ENCODE peak calls at places on chromosome 19, in six cellular contexts. G is IMR-90, I is PC-3, D is colonic mucosa, H is astrocyte, P is pancreas. M is an unnamed sample.

GRCh38 chr19:9885077-9885552 is 50.0 kb downstream of the PIN1 start:
- DNase-seq in G (peak; percentile 23), I (peak; percentile 23), D (no peak), H (peak; percentile 5), P (peak; percentile 8), M (peak; percentile 23)

GRCh38 chr19:14550201-14550754 is 20.9 kb downstream of the TECR start:
- DNase-seq in G (no peak), I (peak; percentile 50), D (peak; percentile 88), H (no peak), P (peak; percentile 40), M (no peak)

GRCh38 chr19:31096047-31096446 is 253.2 kb downstream of the TSHZ3 start:
- DNase-seq in G (no peak), I (no peak), D (no peak), H (no peak), P (no peak), M (no peak)

GRCh38 chr19:10887616-10888367 is 16.4 kb downstream of the CARM1 start:
- DNase-seq in G (no peak), I (no peak), D (no peak), H (no peak), P (no peak), M (no peak)

GRCh38 chr19:33515921-33516320 is 5.7 kb downstream of the PEPD start:
- DNase-seq in G (no peak), I (no peak), D (no peak), H (no peak), P (no peak), M (no peak)

GRCh38 chr19:10655457-10656312 is 1.5 kb downstream of the ILF3 start:
- DNase-seq in G (peak; percentile 44), I (peak; percentile 39), D (peak; percentile 42), H (peak; percentile 27), P (peak; percentile 65), M (no peak)

GRCh38 chr19:5424192-5424973 is 30.8 kb upstream of the ZNRF4 start:
- DNase-seq in G (no peak), I (no peak), D (no peak), H (no peak), P (no peak), M (no peak)

GRCh38 chr19:27775395-27775794 is 1437.6 kb downstream of the UQCRFS1 start:
- DNase-seq in G (no peak), I (no peak), D (no peak), H (no peak), P (no peak), M (no peak)

GRCh38 chr19:13951799-13952153 is 533 bp upstream of the DCAF15 start:
- DNase-seq in G (no peak), I (no peak), D (no peak), H (no peak), P (no peak), M (no peak)

GRCh38 chr19:46035546-46035945 is 5.3 kb downstream of the IGFL4 start:
- DNase-seq in G (no peak), I (no peak), D (no peak), H (no peak), P (no peak), M (no peak)

GRCh38 chr19:10891360-10892108 is 20.2 kb downstream of the CARM1 start:
- DNase-seq in G (no peak), I (no peak), D (peak; percentile 86), H (no peak), P (no peak), M (no peak)

GRCh38 chr19:28466107-28467045 is 746.6 kb downstream of the UQCRFS1 start:
- DNase-seq in G (peak; percentile 15), I (peak; percentile 19), D (peak; percentile 81), H (peak; percentile 20), P (peak; percentile 71), M (peak; percentile 48)

GRCh38 chr19:18433735-18434398 is 4.1 kb downstream of the ISYNA1 start:
- DNase-seq in G (no peak), I (no peak), D (no peak), H (no peak), P (no peak), M (no peak)

GRCh38 chr19:18430417-18431144 is 7.4 kb downstream of the ISYNA1 start:
- DNase-seq in G (no peak), I (no peak), D (no peak), H (no peak), P (no peak), M (no peak)

GRCh38 chr19:18433039-18433691 is 4.8 kb downstream of the ISYNA1 start:
- DNase-seq in G (no peak), I (no peak), D (no peak), H (no peak), P (no peak), M (no peak)

GRCh38 chr19:18431351-18432197 is 6.4 kb downstream of the ISYNA1 start:
- DNase-seq in G (no peak), I (no peak), D (no peak), H (no peak), P (no peak), M (no peak)

DNA sequence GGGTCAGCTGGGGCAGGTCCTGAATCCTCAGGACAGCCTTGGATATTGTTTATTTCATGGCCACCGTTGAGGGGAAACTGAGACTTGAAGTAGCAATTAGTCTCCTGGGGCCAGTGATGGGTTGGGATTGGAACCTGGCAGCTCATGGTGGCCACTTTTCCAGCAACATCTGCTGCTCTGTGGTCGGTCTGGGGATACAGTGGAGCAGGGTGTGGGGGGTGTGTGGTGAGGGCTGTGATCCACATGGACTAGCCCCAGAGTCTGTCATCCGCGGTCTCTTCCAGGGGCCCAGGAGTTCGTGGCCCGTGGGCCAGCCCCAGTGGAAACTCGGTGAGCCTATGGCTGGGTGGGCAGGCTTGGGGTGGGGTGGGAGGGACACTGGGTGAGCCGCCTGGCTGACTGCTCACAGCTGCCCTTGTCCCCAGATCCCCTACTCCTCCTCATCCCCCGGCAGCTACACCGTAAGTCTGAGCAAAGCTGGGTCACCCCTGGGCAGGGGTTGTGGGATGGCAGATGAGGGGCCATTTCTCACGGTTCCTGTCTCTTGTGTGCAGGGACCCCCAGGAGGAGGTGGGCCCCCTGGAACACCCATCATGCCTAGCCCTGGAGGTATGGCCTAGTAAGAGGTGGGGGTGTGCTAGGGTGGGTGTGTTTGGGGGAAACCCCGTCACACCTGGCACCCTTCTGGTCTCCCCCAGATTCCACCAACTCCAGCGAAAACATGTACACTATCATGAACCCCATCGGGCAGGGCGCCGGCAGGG is 5.5 kb downstream of the ISYNA1 start:
- DNase-seq in G (no peak), I (no peak), D (no peak), H (no peak), P (no peak), M (no peak)
- H3K27ac ChIP-seq in G (no peak overlapping the region), I (no peak overlapping the region), D (no peak overlapping the region), H (no peak overlapping the region), P (no peak overlapping the region), M (no peak overlapping the region)

DNA sequence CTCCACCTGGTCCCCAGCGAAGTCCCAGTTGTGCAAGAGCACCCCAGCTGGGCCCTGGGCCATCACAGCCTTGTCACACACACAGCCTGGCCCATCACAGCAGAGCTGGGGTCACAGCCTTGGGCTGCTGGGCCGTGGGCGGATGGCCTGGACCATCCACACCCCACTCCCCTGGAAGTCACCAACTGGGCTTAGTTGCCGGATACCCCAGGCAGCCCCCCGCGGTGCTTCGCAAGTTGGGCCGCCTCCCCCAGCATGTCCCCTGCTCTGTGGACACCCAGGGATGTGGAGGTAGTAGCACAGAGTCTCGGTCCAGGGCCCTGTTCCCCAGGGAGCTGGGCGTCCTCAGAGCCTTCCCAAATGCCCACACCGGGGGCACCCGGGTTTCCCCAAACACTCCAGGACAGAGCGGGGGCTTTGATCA is 4.5 kb upstream of the ZNF554 start:
- DNase-seq in G (no peak), I (no peak), D (no peak), H (no peak), P (no peak), M (no peak)
- H3K27ac ChIP-seq in G (no peak overlapping the region), I (no peak overlapping the region), D (no peak overlapping the region), H (no peak overlapping the region), P (no peak overlapping the region), M (no peak overlapping the region)

DNA sequence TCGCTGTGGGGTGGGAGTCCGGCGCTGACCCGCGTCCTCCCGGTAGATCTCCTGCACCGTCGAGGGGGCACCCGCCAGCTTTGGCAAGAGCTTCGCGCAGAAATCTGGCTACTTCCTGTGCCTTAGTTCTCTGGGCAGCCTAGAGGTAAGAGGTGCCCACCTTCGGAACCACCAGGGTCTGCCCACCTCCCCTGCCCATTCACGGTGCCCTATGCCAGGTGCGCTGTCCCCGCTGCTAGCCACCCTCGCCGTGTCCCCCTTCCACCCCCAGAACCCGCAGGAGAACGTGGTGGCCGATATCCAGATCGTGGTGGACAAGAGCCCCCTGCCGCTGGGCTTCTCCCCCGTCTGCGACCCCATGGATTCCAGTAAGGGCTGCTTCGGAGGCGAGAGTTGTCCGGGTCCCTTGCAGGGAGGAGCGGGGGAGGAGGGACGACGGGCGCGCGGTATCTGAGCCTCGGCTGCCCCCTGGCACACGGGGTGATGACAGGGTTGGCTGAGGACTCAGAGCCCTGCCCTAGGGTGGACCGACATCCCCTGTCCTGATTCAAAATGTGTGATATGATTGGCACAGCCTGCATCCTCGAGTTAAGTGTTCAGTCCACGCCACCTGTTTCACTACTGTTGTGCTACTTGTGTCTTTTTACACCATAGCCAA is 549 bp downstream of the MVB12A start:
- DNase-seq in G (no peak), I (peak; percentile 38), D (peak; percentile 47), H (no peak), P (no peak), M (peak; percentile 46)
- H3K27ac ChIP-seq in G (peak overlapping the region; percentile 22), I (no peak overlapping the region), D (no peak overlapping the region), H (no peak overlapping the region), P (no peak overlapping the region), M (peak overlapping the region; percentile 68)

GRCh38 chr19:44687898-44688297 is 11.1 kb upstream of the CEACAM16 start:
- DNase-seq in G (no peak), I (no peak), D (no peak), H (no peak), P (no peak), M (no peak)

GRCh38 chr19:44690131-44690440 is 8.9 kb upstream of the CEACAM16 start:
- DNase-seq in G (no peak), I (no peak), D (no peak), H (no peak), P (no peak), M (no peak)

GRCh38 chr19:44694184-44694579 is 4.8 kb upstream of the CEACAM16 start:
- DNase-seq in G (no peak), I (no peak), D (no peak), H (no peak), P (no peak), M (no peak)

GRCh38 chr19:44689290-44690130 is 9.4 kb upstream of the CEACAM16 start:
- DNase-seq in G (peak; percentile 72), I (peak; percentile 64), D (peak; percentile 90), H (peak; percentile 25), P (peak; percentile 79), M (peak; percentile 8)

GRCh38 chr19:44692379-44692721 is 6.6 kb upstream of the CEACAM16 start:
- DNase-seq in G (no peak), I (no peak), D (no peak), H (no peak), P (no peak), M (no peak)
- H3K27ac ChIP-seq in G (no peak overlapping the region), I (peak overlapping the region; percentile 92), D (peak overlapping the region; percentile 80), H (no peak overlapping the region), P (peak overlapping the region; percentile 69), M (no peak overlapping the region)

DNA sequence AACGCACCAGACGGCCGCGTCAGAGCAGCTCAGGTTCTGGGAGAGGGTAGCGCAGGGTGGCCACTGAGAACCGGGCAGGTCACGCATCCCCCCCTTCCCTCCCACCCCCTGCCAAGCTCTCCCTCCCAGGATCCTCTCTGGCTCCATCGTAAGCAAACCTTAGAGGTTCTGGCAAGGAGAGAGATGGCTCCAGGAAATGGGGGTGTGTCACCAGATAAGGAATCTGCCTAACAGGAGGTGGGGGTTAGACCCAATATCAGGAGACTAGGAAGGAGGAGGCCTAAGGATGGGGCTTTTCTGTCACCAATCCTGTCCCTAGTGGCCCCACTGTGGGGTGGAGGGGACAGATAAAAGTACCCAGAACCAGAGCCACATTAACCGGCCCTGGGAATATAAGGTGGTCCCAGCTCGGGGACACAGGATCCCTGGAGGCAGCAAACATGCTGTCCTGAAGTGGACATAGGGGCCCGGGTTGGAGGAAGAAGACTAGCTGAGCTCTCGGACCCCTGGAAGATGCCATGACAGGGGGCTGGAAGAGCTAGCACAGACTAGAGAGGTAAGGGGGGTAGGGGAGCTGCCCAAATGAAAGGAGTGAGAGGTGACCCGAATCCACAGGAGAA is 1.9 kb downstream of the PPP1R12C start:
- DNase-seq in G (peak; percentile 62), I (no peak), D (no peak), H (peak; percentile 40), P (no peak), M (no peak)
- H3K27ac ChIP-seq in G (peak overlapping the region; percentile 61), I (no peak overlapping the region), D (peak overlapping the region; percentile 88), H (peak overlapping the region; percentile 83), P (no peak overlapping the region), M (peak overlapping the region; percentile 1)